ENCODE peak calls at places on chromosomes 2 and 18, in four cellular contexts. C, A, Z and R are unnamed samples.
A peak's percentile ranks its signal among the peaks of the same experiment; 100 is the strongest.

GRCh38 chr18:44729631-44730101 is 49.0 kb downstream of the SETBP1 start:
- DNase-seq in C (no peak), Z (no peak), A (no peak), R (no peak)

GRCh38 chr2:13819896-13820295 is 812.6 kb upstream of the LRATD1 start:
- DNase-seq in C (no peak), A (no peak), Z (no peak), R (no peak)

GRCh38 chr2:85972355-85972754 is 83.6 kb upstream of the ST3GAL5 start:
- DNase-seq in Z (no peak), C (no peak), A (no peak), R (no peak)

GRCh38 chr2:28269019-28269784 is 123.5 kb upstream of the FOSL2 start:
- DNase-seq in A (peak; percentile 63), C (no peak), Z (no peak), R (no peak)

GRCh38 chr2:85578243-85579180 is 1.1 kb downstream of the VAMP8 start:
- DNase-seq in Z (no peak), A (no peak), C (peak; percentile 61), R (no peak)

GRCh38 chr18:26051845-26052244 is 38.6 kb downstream of the SS18 start:
- DNase-seq in C (no peak), Z (no peak), A (no peak), R (no peak)

GRCh38 chr18:32530947-32531651 is 60.4 kb upstream of the GAREM1 start:
- DNase-seq in Z (no peak), A (peak; percentile 74), C (no peak), R (peak; percentile 27)

GRCh38 chr2:241617431-241618154 is 19.4 kb downstream of the THAP4 start:
- DNase-seq in Z (no peak), C (no peak), A (no peak), R (peak; percentile 94)

GRCh38 chr18:72155327-72155726 is 388.8 kb downstream of the CBLN2 start:
- DNase-seq in C (no peak), A (no peak), Z (no peak), R (no peak)

GRCh38 chr2:149645391-149645790 is 57.8 kb upstream of the MMADHC start:
- DNase-seq in Z (no peak), A (no peak), C (no peak), R (peak; percentile 1)

GRCh38 chr18:25349131-25349925 is 2.6 kb downstream of the ZNF521 start:
- DNase-seq in A (peak; percentile 67), C (peak; percentile 50), Z (peak; percentile 18), R (no peak)

GRCh38 chr2:85905187-85905666 is 16.4 kb upstream of the ST3GAL5 start:
- DNase-seq in Z (no peak), C (no peak), A (no peak), R (no peak)

GRCh38 chr18:6279308-6279707 is 135.4 kb downstream of the L3MBTL4 start:
- DNase-seq in C (no peak), A (no peak), Z (no peak), R (no peak)